ENCODE peak calls at places on chromosomes 3 and 15, in nine cellular contexts. P is activated T-helper 17 cell treated with anti-CD3 and anti-CD28 coated beads, Interleukin-2, amount 50 U/mL, for 72 hours; X is activated CD8-positive, alpha-beta T cell treated with anti-CD3 and anti-CD28 coated beads for 36 hours; H is T-cell; V is left lobe of liver; J is heart left ventricle; R is mucosa of descending colon; Y is naive thymus-derived CD4-positive, alpha-beta T cell; O is Right ventricle myocardium inferior. Q is an unnamed sample.

GRCh38 chr3:157104928-157105652 is 54.9 kb downstream of the CCNL1 start:
- ATAC-seq in H (no peak), J (no peak), O (no peak), R (peak), V (no peak), X (peak), Y (peak), P (no peak), Q (no peak)

GRCh38 chr3:47961815-47962606 is 54.2 kb downstream of the MAP4 start:
- ATAC-seq in V (peak), J (no peak), O (no peak), R (peak), H (peak), X (peak), P (no peak), Y (peak), Q (peak)

GRCh38 chr15:90376789-90377188 is 11.3 kb upstream of the IQGAP1 start:
- ATAC-seq in J (no peak), R (peak), H (peak), O (no peak), V (no peak), Y (peak), P (peak), X (peak), Q (no peak)

GRCh38 chr3:42663581-42664442 is 10.3 kb downstream of the ZBTB47 start:
- ATAC-seq in R (peak), Y (no peak), H (no peak), V (no peak), P (no peak), J (no peak), O (no peak), X (no peak), Q (no peak)

GRCh38 chr3:78846688-78847087 is 921.1 kb downstream of the ROBO1 start:
- ATAC-seq in Y (no peak), V (no peak), H (no peak), X (no peak), O (no peak), R (no peak), P (no peak), J (no peak), Q (peak)

GRCh38 chr3:101567528-101568317 is 6.1 kb downstream of the TRMT10C start:
- ATAC-seq in Y (no peak), R (no peak), V (no peak), H (no peak), J (no peak), P (peak), X (peak), O (no peak), Q (no peak)

GRCh38 chr3:159914421-159914820 is 74.2 kb upstream of the IL12A start:
- ATAC-seq in O (no peak), X (no peak), V (no peak), J (no peak), H (no peak), Y (no peak), P (no peak), R (no peak), Q (no peak)

GRCh38 chr3:33921608-33922007 is 123.2 kb downstream of the PDCD6IP start:
- ATAC-seq in O (no peak), X (no peak), H (no peak), R (no peak), Y (no peak), J (no peak), P (no peak), V (no peak), Q (no peak)

GRCh38 chr15:65969865-65970832 is 100.9 kb downstream of the RAB11A start:
- ATAC-seq in J (no peak), O (no peak), V (no peak), R (no peak), X (no peak), Y (no peak), H (no peak), P (no peak), Q (no peak)

GRCh38 chr15:63977102-63977501 is 69.2 kb downstream of the DAPK2 start:
- ATAC-seq in R (peak), P (no peak), J (no peak), O (no peak), X (no peak), H (no peak), V (no peak), Y (no peak), Q (no peak)

GRCh38 chr15:101543926-101544490 is 54.5 kb upstream of the PCSK6 start:
- ATAC-seq in O (no peak), Y (no peak), P (no peak), J (no peak), H (no peak), V (no peak), X (no peak), R (no peak), Q (no peak)

GRCh38 chr3:58419782-58420512 is 13.7 kb downstream of the PDHB start:
- ATAC-seq in Y (no peak), P (peak), V (no peak), R (peak), X (no peak), O (peak), H (no peak), J (peak), Q (no peak)

GRCh38 chr3:105868450-105868744 is 415 bp downstream of the CBLB start:
- ATAC-seq in X (peak), Y (no peak), O (peak), R (peak), J (peak), V (peak), H (peak), P (peak), Q (peak)

GRCh38 chr3:57109437-57110199 is 49.2 kb downstream of the SPATA12 start:
- ATAC-seq in O (no peak), H (no peak), R (no peak), V (no peak), P (no peak), X (no peak), J (no peak), Y (no peak), Q (no peak)

GRCh38 chr15:99486371-99487336 is 79.1 kb upstream of the MEF2A start:
- ATAC-seq in Y (peak), R (peak), J (peak), V (peak), H (peak), P (peak), O (peak), X (peak), Q (peak)

GRCh38 chr3:142315083-142315482 is 89.7 kb upstream of the GK5 start:
- ATAC-seq in J (no peak), X (no peak), O (no peak), V (no peak), Y (no peak), R (no peak), P (no peak), H (no peak), Q (peak)